ENCODE peak calls at places on chromosomes 7 and 10, in seven cellular contexts. Q is Calu3, V is M059J, F is AG20443, S is GDM1, E is endothelial cell, D is ELR. Y is an unnamed sample.

GRCh38 chr7:379456-380225 is 89.7 kb downstream of the FOXL3 start:
- DNase-seq in F (peak), E (no peak), Q (no peak), V (peak), D (no peak), S (no peak), Y (no peak)

GRCh38 chr10:71766717-71767419 is 6.5 kb downstream of the VSIR start:
- DNase-seq in Q (peak), V (peak), F (peak), S (no peak), E (no peak), D (peak), Y (no peak)

GRCh38 chr10:110361800-110362456 is 57.2 kb upstream of the SMNDC1 start:
- DNase-seq in F (no peak), Q (no peak), D (no peak), E (no peak), V (no peak), S (no peak), Y (no peak)

GRCh38 chr7:106732045-106732444 is 71.1 kb upstream of the CCDC71L start:
- DNase-seq in S (no peak), D (no peak), F (no peak), Q (no peak), V (no peak), E (no peak), Y (no peak)

GRCh38 chr7:137996386-137996851 is 5.5 kb downstream of the CREB3L2 start:
- DNase-seq in E (no peak), F (peak), Q (no peak), S (peak), D (peak), V (peak), Y (peak)

GRCh38 chr10:30374353-30374752 is 25.3 kb upstream of the MTPAP start:
- DNase-seq in F (no peak), V (no peak), D (peak), S (no peak), E (no peak), Q (no peak), Y (no peak)

GRCh38 chr7:47375121-47375551 is 206.8 kb downstream of the TNS3 start:
- DNase-seq in V (no peak), E (no peak), F (peak), Q (no peak), D (no peak), S (no peak), Y (no peak)

GRCh38 chr7:1377111-1377909 is 82.0 kb downstream of the MICALL2 start:
- DNase-seq in V (no peak), Q (peak), S (no peak), D (no peak), E (no peak), F (no peak), Y (no peak)

GRCh38 chr10:122222638-122223037 is 48.5 kb upstream of the BTBD16 start:
- DNase-seq in E (no peak), Q (no peak), D (no peak), F (no peak), S (no peak), V (no peak), Y (no peak)

GRCh38 chr10:122703483-122704448 is 4.1 kb upstream of the C10orf120 start:
- DNase-seq in Q (peak), E (peak), V (peak), S (peak), F (peak), D (peak), Y (no peak)

GRCh38 chr7:1952169-1952760 is 280.5 kb downstream of the MAD1L1 start:
- DNase-seq in S (no peak), Q (no peak), F (no peak), D (no peak), E (no peak), V (no peak), Y (no peak)

GRCh38 chr7:77797734-77798393 is 370 bp downstream of the TMEM60 start:
- DNase-seq in D (no peak), F (peak), S (no peak), E (peak), Q (peak), V (no peak), Y (no peak)

GRCh38 chr7:151864561-151864960 is 12.4 kb downstream of the PRKAG2 start:
- DNase-seq in F (no peak), V (no peak), Q (no peak), S (no peak), D (no peak), E (no peak), Y (no peak)

GRCh38 chr10:21399392-21400015 is 126.0 kb downstream of the SKIDA1 start:
- DNase-seq in S (no peak), F (peak), Q (peak), E (no peak), V (peak), D (peak), Y (no peak)

GRCh38 chr10:63456437-63457210 is 9.2 kb downstream of the JMJD1C start:
- DNase-seq in D (peak), V (peak), S (no peak), F (peak), E (no peak), Q (no peak), Y (no peak)

GRCh38 chr10:45355494-45355893 is 18.5 kb upstream of the ALOX5 start:
- DNase-seq in D (no peak), S (no peak), E (no peak), Q (no peak), F (no peak), V (no peak), Y (no peak)

GRCh38 chr10:60827791-60828488 is 49.7 kb downstream of the CDK1 start:
- DNase-seq in D (peak), V (peak), E (peak), S (no peak), Q (no peak), F (peak), Y (no peak)

GRCh38 chr10:29473411-29474100 is 161.2 kb downstream of the SVIL start:
- DNase-seq in Q (no peak), V (no peak), F (no peak), S (no peak), E (no peak), D (no peak), Y (no peak)

GRCh38 chr10:29104661-29105369 is 184.1 kb upstream of the LYZL1 start:
- DNase-seq in V (peak), F (no peak), Q (no peak), E (no peak), D (no peak), S (no peak), Y (no peak)

GRCh38 chr10:5933909-5934546 is 43.3 kb downstream of the IL15RA start:
- DNase-seq in V (no peak), Q (no peak), F (no peak), S (no peak), D (no peak), E (no peak), Y (no peak)

GRCh38 chr7:73920406-73921134 is 59.6 kb downstream of the TMEM270 start:
- DNase-seq in Q (no peak), V (no peak), D (no peak), E (no peak), S (no peak), F (peak), Y (no peak)

GRCh38 chr10:70601775-70602174 is 766 bp downstream of the PRF1 start:
- DNase-seq in V (no peak), F (no peak), Q (no peak), D (no peak), E (no peak), S (no peak), Y (no peak)

GRCh38 chr7:1030444-1031070 is 13.8 kb upstream of the GPR146 start:
- DNase-seq in Q (no peak), E (no peak), S (no peak), D (no peak), F (no peak), V (no peak), Y (no peak)

GRCh38 chr10:82625497-82626151 is 750.6 kb downstream of the NRG3 start:
- DNase-seq in E (no peak), V (no peak), Q (no peak), F (no peak), D (no peak), S (no peak), Y (no peak)

GRCh38 chr7:108193593-108194498 is 63.7 kb upstream of the LAMB4 start:
- DNase-seq in E (no peak), D (no peak), S (no peak), Q (no peak), V (no peak), F (no peak), Y (no peak)

GRCh38 chr10:115830260-115830970 is 442.6 kb downstream of the GFRA1 start:
- DNase-seq in Q (no peak), F (peak), D (peak), V (peak), E (no peak), S (no peak), Y (no peak)

GRCh38 chr10:56934515-56934914 is 573.5 kb upstream of the ZWINT start:
- DNase-seq in F (no peak), V (no peak), S (no peak), E (no peak), D (no peak), Q (no peak), Y (no peak)

GRCh38 chr10:107616463-107617131 is 452.1 kb upstream of the SORCS1 start:
- DNase-seq in Q (no peak), V (peak), F (peak), D (peak), E (no peak), S (no peak), Y (peak)

GRCh38 chr10:22761569-22762220 is 47.3 kb upstream of the PIP4K2A start:
- DNase-seq in F (peak), Q (no peak), V (peak), E (no peak), S (no peak), D (peak), Y (no peak)

GRCh38 chr10:4885142-4885541 is 59.1 kb downstream of the AKR1E2 start:
- DNase-seq in Q (no peak), V (no peak), F (no peak), E (no peak), D (no peak), S (no peak), Y (no peak)

GRCh38 chr10:62278461-62278910 is 9.8 kb upstream of the RTKN2 start:
- DNase-seq in F (peak), D (no peak), Q (no peak), S (no peak), V (peak), E (no peak), Y (no peak)

GRCh38 chr10:64115913-64116643 is 594.9 kb downstream of the REEP3 start:
- DNase-seq in Q (peak), F (peak), E (peak), S (no peak), V (no peak), D (no peak), Y (no peak)

GRCh38 chr7:92833024-92833765 is 3.2 kb downstream of the CDK6 start:
- DNase-seq in S (peak), F (peak), Q (peak), D (peak), V (peak), E (peak), Y (peak)

GRCh38 chr10:68871731-68872342 is 29.3 kb upstream of the DDX50 start:
- DNase-seq in S (no peak), Q (no peak), D (peak), V (peak), E (no peak), F (no peak), Y (no peak)

GRCh38 chr7:65731562-65732035 is 141.3 kb upstream of the VKORC1L1 start:
- DNase-seq in Q (peak), D (no peak), S (no peak), E (peak), F (peak), V (no peak), Y (no peak)

GRCh38 chr10:60869916-60870728 is 73.9 kb downstream of the RHOBTB1 start:
- DNase-seq in Q (no peak), D (no peak), E (no peak), S (no peak), V (no peak), F (no peak), Y (no peak)

Y was measured in CD14-positive monocyte.